ENCODE peak calls at places on chromosomes 7 and 10, in eight cellular contexts. T, M, Z, C, B, Y, P and V are unnamed samples.

GRCh38 chr10:84478155-84478554 is 149.8 kb downstream of the CCSER2 start:
- DNase-seq in T (no peak), M (peak; percentile 67), Z (no peak), C (no peak), B (no peak), Y (no peak), P (no peak), V (no peak)

GRCh38 chr7:20238754-20239324 is 21.7 kb upstream of the MACC1 start:
- DNase-seq in T (no peak), M (peak; percentile 30), Z (no peak), C (peak; percentile 94), B (peak; percentile 93), Y (no peak), P (no peak), V (peak; percentile 34)

GRCh38 chr10:109668137-109668536 is 255.2 kb downstream of the XPNPEP1 start:
- DNase-seq in T (no peak), M (no peak), Z (no peak), C (no peak), B (no peak), Y (no peak), P (no peak), V (no peak)

GRCh38 chr10:14056545-14057332 is 274.0 kb downstream of the FRMD4A start:
- DNase-seq in T (peak; percentile 86), M (peak; percentile 85), Z (no peak), C (no peak), B (no peak), Y (no peak), P (no peak), V (no peak)

GRCh38 chr10:34313888-34314287 is 501.2 kb downstream of the PARD3 start:
- DNase-seq in T (no peak), M (no peak), Z (no peak), C (no peak), B (no peak), Y (no peak), P (no peak), V (no peak)

GRCh38 chr7:6367701-6368211 is 80.0 kb downstream of the DAGLB start:
- DNase-seq in T (no peak), M (peak; percentile 86), Z (no peak), C (no peak), B (no peak), Y (no peak), P (no peak), V (no peak)

GRCh38 chr10:93495654-93496321 is 624 bp upstream of the CEP55 start:
- DNase-seq in T (no peak), M (peak; percentile 52), Z (peak; percentile 53), C (peak; percentile 24), B (no peak), Y (peak; percentile 33), P (peak; percentile 53), V (no peak)

GRCh38 chr7:124762611-124763143 is 2.9 kb downstream of the GPR37 start:
- DNase-seq in T (no peak), M (no peak), Z (no peak), C (no peak), B (no peak), Y (no peak), P (no peak), V (no peak)

GRCh38 chr10:112658900-112659328 is 211.9 kb downstream of the VTI1A start:
- DNase-seq in T (no peak), M (peak; percentile 38), Z (peak; percentile 44), C (no peak), B (no peak), Y (no peak), P (peak; percentile 60), V (no peak)

GRCh38 chr7:113144839-113145238 is 26.5 kb upstream of the SMIM30 start:
- DNase-seq in T (no peak), M (no peak), Z (no peak), C (no peak), B (no peak), Y (no peak), P (no peak), V (no peak)

GRCh38 chr10:235921-236320 is 100.7 kb downstream of the ZMYND11 start:
- DNase-seq in T (no peak), M (no peak), Z (no peak), C (no peak), B (no peak), Y (no peak), P (no peak), V (no peak)

GRCh38 chr7:106737202-106737562 is 76.2 kb upstream of the CCDC71L start:
- DNase-seq in T (no peak), M (peak; percentile 80), Z (no peak), C (no peak), B (peak; percentile 66), Y (no peak), P (peak; percentile 12), V (no peak)

GRCh38 chr7:36309301-36309700 is 80.4 kb upstream of the ANLN start:
- DNase-seq in T (no peak), M (no peak), Z (no peak), C (no peak), B (no peak), Y (no peak), P (no peak), V (no peak)

GRCh38 chr7:54811016-54811924 is 52.3 kb upstream of the SEC61G start:
- DNase-seq in T (peak; percentile 74), M (peak; percentile 67), Z (no peak), C (peak; percentile 21), B (no peak), Y (no peak), P (no peak), V (no peak)

GRCh38 chr7:80790877-80791276 is 128.0 kb downstream of the SEMA3C start:
- DNase-seq in T (no peak), M (peak; percentile 52), Z (no peak), C (no peak), B (no peak), Y (no peak), P (no peak), V (no peak)

GRCh38 chr10:53209941-53210611 is 437.5 kb upstream of the MBL2 start:
- DNase-seq in T (no peak), M (peak; percentile 7), Z (no peak), C (peak; percentile 9), B (peak; percentile 30), Y (no peak), P (peak; percentile 8), V (no peak)

GRCh38 chr10:122152544-122152943 is 118.6 kb upstream of the BTBD16 start:
- DNase-seq in T (no peak), M (peak; percentile 93), Z (no peak), C (no peak), B (no peak), Y (peak; percentile 62), P (no peak), V (no peak)

GRCh38 chr7:6162650-6163366 is 109.6 kb downstream of the CYTH3 start:
- DNase-seq in T (no peak), M (no peak), Z (no peak), C (no peak), B (peak; percentile 81), Y (no peak), P (no peak), V (no peak)

GRCh38 chr7:155392726-155393570 is 65.0 kb upstream of the EN2 start:
- DNase-seq in T (no peak), M (no peak), Z (peak; percentile 59), C (no peak), B (no peak), Y (no peak), P (no peak), V (no peak)

GRCh38 chr7:131591674-131592328 is 35.4 kb upstream of the PODXL start:
- DNase-seq in T (no peak), M (no peak), Z (no peak), C (no peak), B (no peak), Y (no peak), P (no peak), V (no peak)
- TF ChIP-seq CTCF in T (no peak), M (no peak), Z (no peak), C (no peak), B (no peak), Y (no peak), P (no peak), V (no peak)

GRCh38 chr7:21526007-21526406 is 16.8 kb upstream of the DNAH11 start:
- DNase-seq in T (no peak), M (peak; percentile 4), Z (no peak), C (peak; percentile 10), B (peak; percentile 15), Y (no peak), P (no peak), V (no peak)
- TF ChIP-seq CTCF in T (peak; percentile 61), M (peak; percentile 44), Z (peak; percentile 30), C (peak; percentile 13), B (peak; percentile 43), Y (no peak), P (peak; percentile 59), V (no peak)

GRCh38 chr7:150739045-150739432 is 1.8 kb downstream of the GIMAP5 start:
- DNase-seq in T (no peak), M (no peak), Z (no peak), C (no peak), B (no peak), Y (no peak), P (no peak), V (no peak)
- TF ChIP-seq CTCF in T (no peak), M (no peak), Z (no peak), C (no peak), B (no peak), Y (no peak), P (peak; percentile 3), V (no peak)

GRCh38 chr7:130560972-130561371 is 69.1 kb downstream of the MEST start:
- DNase-seq in T (no peak), M (peak; percentile 56), Z (peak; percentile 17), C (peak; percentile 78), B (peak; percentile 92), Y (no peak), P (peak; percentile 26), V (no peak)
- TF ChIP-seq CTCF in T (peak; percentile 40), M (peak; percentile 40), Z (peak; percentile 44), C (peak; percentile 37), B (peak; percentile 79), Y (no peak), P (peak; percentile 28), V (no peak)